ENCODE peak calls at places on chromosome 5, in seven cellular contexts. Z is midbrain; G is NCI-H187 treated with DMSO at 0.1 percent for 48 hours; E is AML-193; D is ACHN; C is stimulated activated CD8-positive, alpha-beta memory T cell treated with anti-CD3 and anti-CD28 coated beads, Interleukin-2, amount 100 ng/mL, for 48 hours; F is activated naive CD4-positive, alpha-beta T cell. M is an unnamed sample.

GRCh38 chr5:126009566-126009965 is 413.6 kb upstream of the GRAMD2B start:
- DNase-seq in Z (no peak), G (no peak), E (no peak), D (no peak), C (no peak), F (no peak), M (no peak)

GRCh38 chr5:56814963-56815656 is at the start of gene MAP3K1:
- DNase-seq in Z (peak), G (peak), E (peak), D (peak), C (peak), F (peak), M (peak)

GRCh38 chr5:75550597-75550996 is 38.9 kb downstream of the POLK start:
- DNase-seq in Z (no peak), G (no peak), E (peak), D (no peak), C (no peak), F (no peak), M (no peak)

GRCh38 chr5:149380466-149381121 is 1.5 kb upstream of the IL17B start:
- DNase-seq in Z (no peak), G (no peak), E (no peak), D (no peak), C (no peak), F (no peak), M (no peak)

GRCh38 chr5:126535856-126536545 is 59.0 kb downstream of the ALDH7A1 start:
- DNase-seq in Z (no peak), G (no peak), E (no peak), D (no peak), C (no peak), F (no peak), M (no peak)

GRCh38 chr5:93926831-93927600 is 185.6 kb upstream of the POU5F2 start:
- DNase-seq in Z (no peak), G (no peak), E (no peak), D (no peak), C (no peak), F (no peak), M (no peak)

GRCh38 chr5:31663519-31663918 is 24.6 kb downstream of the PDZD2 start:
- DNase-seq in Z (no peak), G (no peak), E (no peak), D (no peak), C (no peak), F (no peak), M (no peak)

GRCh38 chr5:108884736-108885135 is 137.0 kb downstream of the FER start:
- DNase-seq in Z (no peak), G (no peak), E (no peak), D (no peak), C (no peak), F (no peak), M (no peak)

GRCh38 chr5:124706729-124707361 is 39.6 kb downstream of the ZNF608 start:
- DNase-seq in Z (no peak), G (peak), E (no peak), D (no peak), C (no peak), F (no peak), M (peak)

GRCh38 chr5:172052454-172053236 is 46.2 kb upstream of the FBXW11 start:
- DNase-seq in Z (no peak), G (no peak), E (no peak), D (peak), C (no peak), F (no peak), M (peak)

GRCh38 chr5:14394365-14394764 is 187.2 kb upstream of the OTULINL start:
- DNase-seq in Z (no peak), G (no peak), E (no peak), D (no peak), C (no peak), F (no peak), M (no peak)

GRCh38 chr5:123545506-123545905 is 33.5 kb downstream of the CSNK1G3 start:
- DNase-seq in Z (no peak), G (no peak), E (peak), D (peak), C (no peak), F (no peak), M (no peak)

GRCh38 chr5:14595189-14595588 is 13.6 kb downstream of the OTULINL start:
- DNase-seq in Z (peak), G (no peak), E (peak), D (no peak), C (no peak), F (no peak), M (no peak)

M was measured in cerebellar cortex.